ENCODE peak calls at places on chromosomes 7 and 10, in nine cellular contexts. Q, Y, H, L, E, C, M, V and P are unnamed samples.

GRCh38 chr10:60114765-60115586 is 208.6 kb upstream of the CCDC6 start:
- DNase-seq in Q (no peak), Y (peak; percentile 61), H (no peak), L (peak; percentile 7), E (peak; percentile 78), C (no peak), M (no peak), V (peak; percentile 17), P (no peak)

GRCh38 chr10:115801987-115802386 is 471.0 kb downstream of the GFRA1 start:
- DNase-seq in Q (no peak), Y (no peak), H (no peak), L (no peak), E (no peak), C (no peak), M (no peak), V (no peak), P (no peak)

GRCh38 chr7:23462846-23463245 is 7.4 kb downstream of the IGF2BP3 start:
- DNase-seq in Q (no peak), Y (no peak), H (peak; percentile 45), L (no peak), E (peak; percentile 44), C (no peak), M (no peak), V (no peak), P (no peak)

GRCh38 chr7:91636129-91636724 is 244.3 kb downstream of the MTERF1 start:
- DNase-seq in Q (no peak), Y (peak; percentile 51), H (no peak), L (no peak), E (peak; percentile 8), C (no peak), M (no peak), V (no peak), P (no peak)

GRCh38 chr10:35916791-35917190 is 274.7 kb upstream of the FZD8 start:
- DNase-seq in Q (no peak), Y (no peak), H (peak; percentile 12), L (no peak), E (peak; percentile 21), C (no peak), M (no peak), V (no peak), P (no peak)

GRCh38 chr10:483266-483665 is 206.2 kb downstream of the DIP2C start:
- DNase-seq in Q (no peak), Y (no peak), H (no peak), L (no peak), E (no peak), C (no peak), M (no peak), V (no peak), P (no peak)

GRCh38 chr7:31370610-31371009 is 30.1 kb upstream of the NEUROD6 start:
- DNase-seq in Q (no peak), Y (no peak), H (no peak), L (no peak), E (no peak), C (no peak), M (no peak), V (no peak), P (no peak)

GRCh38 chr10:44418637-44419036 is 33.7 kb upstream of the CXCL12 start:
- DNase-seq in Q (no peak), Y (no peak), H (peak; percentile 1), L (no peak), E (no peak), C (no peak), M (no peak), V (no peak), P (no peak)

GRCh38 chr10:37728830-37729229 is 128.6 kb downstream of the ZNF248 start:
- DNase-seq in Q (no peak), Y (no peak), H (no peak), L (no peak), E (no peak), C (no peak), M (no peak), V (no peak), P (no peak)